ENCODE peak calls at places on chromosomes 11 and 22, in four cellular contexts. A is DMS153; E is HFF-Myc; Z is activated CD4-positive, alpha-beta T cell treated with anti-CD3 and anti-CD28 coated beads, Interleukin-2, amount 50 U/mL, for 48 hours. P is an unnamed sample.

GRCh38 chr22:42564699-42565098 is 10.9 kb downstream of the SERHL2 start:
- DNase-seq in E (no peak), Z (no peak), A (no peak), P (no peak)

GRCh38 chr11:20097319-20098221 is 62.7 kb downstream of the DBX1 start:
- DNase-seq in E (peak; percentile 59), Z (no peak), A (peak; percentile 70), P (peak; percentile 99)

GRCh38 chr11:12864316-12865156 is 144.6 kb upstream of the RASSF10 start:
- DNase-seq in A (peak; percentile 95), E (peak; percentile 61), Z (no peak), P (peak; percentile 92)

GRCh38 chr11:124837491-124837856 is 27.8 kb upstream of the ROBO3 start:
- DNase-seq in A (peak; percentile 69), E (peak; percentile 64), Z (no peak), P (peak; percentile 82)

GRCh38 chr11:128802358-128802981 is 64.6 kb downstream of the KCNJ1 start:
- DNase-seq in Z (no peak), E (no peak), A (peak; percentile 54), P (no peak)

GRCh38 chr22:44365832-44366231 is 53.1 kb upstream of the SHISAL1 start:
- DNase-seq in E (no peak), Z (no peak), A (no peak), P (no peak)

GRCh38 chr11:20156280-20156875 is 3.9 kb downstream of the DBX1 start:
- DNase-seq in Z (peak; percentile 46), E (no peak), A (no peak), P (no peak)

GRCh38 chr22:39026509-39027150 is 5.7 kb downstream of the APOBEC3D start:
- DNase-seq in E (no peak), Z (no peak), A (no peak), P (no peak)

GRCh38 chr11:95520765-95521542 is 268.6 kb downstream of the FAM76B start:
- DNase-seq in Z (no peak), E (no peak), A (no peak), P (peak; percentile 50)

GRCh38 chr11:129320485-129320884 is 55.2 kb upstream of the BARX2 start:
- DNase-seq in A (no peak), Z (no peak), E (no peak), P (no peak)

GRCh38 chr11:967995-968751 is 42.5 kb downstream of the AP2A2 start:
- DNase-seq in Z (no peak), E (no peak), A (no peak), P (no peak)

GRCh38 chr11:55966391-55966790 is 3.4 kb downstream of the OR10AG1 start:
- DNase-seq in E (no peak), A (no peak), Z (no peak), P (no peak)

GRCh38 chr11:4495487-4495886 is 13.0 kb downstream of the OR52K1 start:
- DNase-seq in E (no peak), A (no peak), Z (no peak), P (no peak)

GRCh38 chr11:129723964-129724291 is 91.7 kb upstream of the TMEM45B start:
- DNase-seq in A (peak; percentile 10), E (no peak), Z (no peak), P (no peak)

GRCh38 chr11:13487661-13488030 is 8.2 kb downstream of the PTH start:
- DNase-seq in E (no peak), A (peak; percentile 59), Z (no peak), P (no peak)

GRCh38 chr11:75241906-75242644 is 1.5 kb downstream of the TPBGL start:
- DNase-seq in A (no peak), Z (no peak), E (no peak), P (no peak)

GRCh38 chr11:22976146-22976545 is 115.9 kb upstream of the CCDC179 start:
- DNase-seq in E (peak; percentile 5), A (no peak), Z (no peak), P (no peak)

GRCh38 chr11:123235117-123235686 is 40.2 kb upstream of the CLMP start:
- DNase-seq in Z (peak; percentile 43), A (no peak), E (no peak), P (no peak)

GRCh38 chr11:124892131-124892530 is 5.5 kb downstream of the ROBO4 start:
- DNase-seq in Z (no peak), A (no peak), E (no peak), P (no peak)

GRCh38 chr11:2553886-2554285 is 109.1 kb downstream of the KCNQ1 start:
- DNase-seq in A (no peak), Z (no peak), E (no peak), P (no peak)

GRCh38 chr11:114377612-114378267 is 22.6 kb downstream of the C11orf71 start:
- DNase-seq in A (no peak), Z (no peak), E (peak; percentile 84), P (peak; percentile 78)

GRCh38 chr11:119446434-119446833 is 23.5 kb upstream of the THY1 start:
- DNase-seq in A (no peak), Z (no peak), E (no peak), P (no peak)

GRCh38 chr22:39559456-39560105 is 11.0 kb upstream of the CACNA1I start:
- DNase-seq in Z (no peak), A (no peak), E (no peak), P (no peak)

GRCh38 chr22:29769723-29770321 is 2.7 kb downstream of the UQCR10 start:
- DNase-seq in Z (no peak), E (no peak), A (no peak), P (no peak)

GRCh38 chr11:16296243-16296642 is 60.1 kb downstream of the SOX6 start:
- DNase-seq in E (no peak), A (no peak), Z (no peak), P (no peak)

GRCh38 chr11:86948733-86949132 is 6.5 kb downstream of the FZD4 start:
- DNase-seq in E (no peak), Z (no peak), A (no peak), P (no peak)

GRCh38 chr11:88484873-88485621 is 147.5 kb upstream of the CTSC start:
- DNase-seq in A (no peak), Z (peak; percentile 38), E (no peak), P (no peak)

GRCh38 chr11:66840317-66841091 is 2.7 kb upstream of the RCE1 start:
- DNase-seq in E (no peak), Z (no peak), A (no peak), P (no peak)

GRCh38 chr22:35400335-35400680 is 368 bp downstream of the MCM5 start:
- DNase-seq in A (no peak), E (no peak), Z (peak; percentile 17), P (no peak)

GRCh38 chr11:130159657-130160459 is at the start of gene ST14:
- DNase-seq in Z (no peak), E (no peak), A (peak; percentile 24), P (no peak)

GRCh38 chr22:31635638-31636306 is 26.2 kb downstream of the PISD start:
- DNase-seq in E (no peak), Z (no peak), A (peak; percentile 79), P (no peak)

GRCh38 chr22:24190159-24190540 is 8.9 kb downstream of the SUSD2 start:
- DNase-seq in E (no peak), A (no peak), Z (no peak), P (no peak)

GRCh38 chr11:134678744-134679143 is 266.7 kb upstream of the B3GAT1 start:
- DNase-seq in E (no peak), A (no peak), Z (no peak), P (no peak)

GRCh38 chr11:46983598-46983997 is 47.0 kb downstream of the CSTPP1 start:
- DNase-seq in E (no peak), Z (no peak), A (no peak), P (no peak)

GRCh38 chr11:32830413-32830738 is 649 bp downstream of the PRRG4 start:
- DNase-seq in A (peak; percentile 28), E (no peak), Z (no peak), P (no peak)

GRCh38 chr11:45171550-45171949 is 25.1 kb downstream of the PRDM11 start:
- DNase-seq in E (no peak), A (no peak), Z (no peak), P (no peak)

GRCh38 chr11:103659138-103659734 is 377.2 kb upstream of the DDI1 start:
- DNase-seq in Z (no peak), E (no peak), A (no peak), P (no peak)

GRCh38 chr11:120141144-120142071 is 3.5 kb upstream of the TRIM29 start:
- DNase-seq in A (peak; percentile 4), E (no peak), Z (no peak), P (no peak)